ENCODE peak calls at places on chromosomes 7 and 10, in nine cellular contexts. B is bronchial epithelial cell, L is fibroblast of the aortic adventitia, S is psoas muscle, D is epithelial cell of esophagus, R is PC-3, M is foreskin fibroblast, V is fibroblast of lung, I is body of pancreas. Y is an unnamed sample.

GRCh38 chr7:2912684-2913439 is 68.8 kb upstream of the GNA12 start:
- DNase-seq in D (no peak), R (no peak), S (no peak), M (no peak), L (no peak), B (no peak), I (no peak), V (no peak), Y (no peak)

GRCh38 chr10:2871673-2872219 is 195.6 kb upstream of the PFKP start:
- DNase-seq in S (no peak), D (no peak), M (no peak), L (no peak), I (no peak), R (no peak), V (no peak), B (no peak), Y (no peak)

GRCh38 chr7:115683093-115683492 is 347.5 kb downstream of the TFEC start:
- DNase-seq in M (no peak), D (no peak), S (no peak), I (no peak), L (no peak), B (no peak), R (no peak), V (no peak), Y (no peak)

GRCh38 chr7:2795906-2796305 is 48.2 kb downstream of the GNA12 start:
- DNase-seq in L (no peak), V (no peak), D (no peak), M (no peak), I (no peak), R (no peak), B (no peak), S (no peak), Y (no peak)

GRCh38 chr10:71753091-71753959 is 20.0 kb downstream of the VSIR start:
- DNase-seq in R (no peak), B (no peak), I (no peak), S (no peak), M (no peak), L (no peak), V (no peak), D (no peak), Y (no peak)

GRCh38 chr7:44911911-44912310 is 26.6 kb upstream of the PURB start:
- DNase-seq in M (no peak), R (no peak), L (no peak), S (no peak), I (no peak), B (no peak), V (no peak), D (no peak), Y (no peak)

GRCh38 chr7:1567893-1568292 is 1.9 kb downstream of the PSMG3 start:
- DNase-seq in M (no peak), D (peak; percentile 34), S (peak; percentile 63), L (peak; percentile 42), R (peak; percentile 84), B (peak; percentile 30), I (no peak), V (peak; percentile 95), Y (peak; percentile 72)

GRCh38 chr10:69574571-69574978 is 1.4 kb upstream of the NEUROG3 start:
- DNase-seq in I (no peak), B (no peak), V (no peak), L (no peak), D (no peak), S (no peak), M (no peak), R (no peak), Y (no peak)

GRCh38 chr10:14063531-14064317 is 267.0 kb downstream of the FRMD4A start:
- DNase-seq in V (peak; percentile 91), R (no peak), S (peak; percentile 68), D (no peak), L (peak; percentile 96), B (no peak), M (peak; percentile 84), I (no peak), Y (peak; percentile 97)

GRCh38 chr10:132408367-132408781 is 11.4 kb downstream of the PWWP2B start:
- DNase-seq in R (no peak), V (no peak), D (peak; percentile 43), S (no peak), M (no peak), L (no peak), B (no peak), I (peak; percentile 69), Y (no peak)
- H3K4me3 ChIP-seq in R (peak overlapping the region; percentile 53), V (no peak overlapping the region), D (peak overlapping the region; percentile 31), S (no peak overlapping the region), M (no peak overlapping the region), L (no peak overlapping the region), B (peak overlapping the region; percentile 17), I (no peak overlapping the region), Y (no peak overlapping the region)

DNA sequence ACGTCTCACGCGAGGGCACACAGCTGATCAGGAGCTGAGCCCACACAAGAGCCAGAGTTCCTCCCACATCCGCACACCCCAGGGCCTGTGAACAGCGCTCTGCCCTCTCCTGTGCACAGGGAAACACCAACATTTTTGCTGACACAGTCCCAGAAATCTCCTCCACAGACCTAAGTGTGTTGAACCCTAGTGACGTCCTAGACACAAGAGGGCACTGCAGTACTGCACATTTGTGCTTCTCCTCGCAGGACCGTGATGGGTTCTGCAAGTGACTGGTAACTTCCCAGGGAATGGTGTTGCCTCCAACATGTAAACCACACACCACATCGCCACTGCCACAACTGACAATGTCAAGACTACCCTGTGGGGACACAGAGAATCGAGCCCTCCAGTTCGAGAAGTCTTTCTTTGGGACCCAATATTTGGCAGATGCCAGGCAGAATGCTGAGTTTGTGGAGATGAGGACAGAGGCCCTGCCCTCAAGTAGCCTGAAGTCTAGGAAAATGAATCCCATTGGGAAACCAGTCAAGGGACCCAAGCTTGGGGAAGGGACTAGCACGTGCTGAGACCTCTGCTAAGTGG is 170.3 kb downstream of the PAXIP1 start:
- DNase-seq in R (peak; percentile 25), V (no peak), I (no peak), S (no peak), L (no peak), D (no peak), B (no peak), M (no peak), Y (peak; percentile 18)
- TF ChIP-seq CTCF in R (peak; percentile 29), V (no peak), I (no peak), S (no peak), L (no peak), D (no peak), B (no peak), M (no peak), Y (peak; percentile 24)

GRCh38 chr7:31129067-31129466 is 77.0 kb downstream of the ADCYAP1R1 start:
- DNase-seq in L (no peak), M (no peak), D (peak; percentile 10), S (no peak), B (no peak), R (peak; percentile 13), I (no peak), V (no peak), Y (no peak)

GRCh38 chr7:31133497-31133896 is 81.4 kb downstream of the ADCYAP1R1 start:
- DNase-seq in S (no peak), I (no peak), B (no peak), V (no peak), M (no peak), R (no peak), L (no peak), D (no peak), Y (no peak)

GRCh38 chr7:31137234-31137633 is 85.1 kb downstream of the ADCYAP1R1 start:
- DNase-seq in S (no peak), M (no peak), B (no peak), L (no peak), I (no peak), D (no peak), V (no peak), R (no peak), Y (no peak)

GRCh38 chr7:31134246-31135188 is 82.4 kb downstream of the ADCYAP1R1 start:
- DNase-seq in I (peak; percentile 79), V (peak; percentile 71), S (peak; percentile 71), R (peak; percentile 86), M (peak; percentile 36), L (peak; percentile 75), B (peak; percentile 49), D (peak; percentile 74), Y (peak; percentile 61)
- H3K4me3 ChIP-seq in I (no peak overlapping the region), V (no peak overlapping the region), S (no peak overlapping the region), R (no peak overlapping the region), M (no peak overlapping the region), L (no peak overlapping the region), B (no peak overlapping the region), D (no peak overlapping the region), Y (no peak overlapping the region)

DNA sequence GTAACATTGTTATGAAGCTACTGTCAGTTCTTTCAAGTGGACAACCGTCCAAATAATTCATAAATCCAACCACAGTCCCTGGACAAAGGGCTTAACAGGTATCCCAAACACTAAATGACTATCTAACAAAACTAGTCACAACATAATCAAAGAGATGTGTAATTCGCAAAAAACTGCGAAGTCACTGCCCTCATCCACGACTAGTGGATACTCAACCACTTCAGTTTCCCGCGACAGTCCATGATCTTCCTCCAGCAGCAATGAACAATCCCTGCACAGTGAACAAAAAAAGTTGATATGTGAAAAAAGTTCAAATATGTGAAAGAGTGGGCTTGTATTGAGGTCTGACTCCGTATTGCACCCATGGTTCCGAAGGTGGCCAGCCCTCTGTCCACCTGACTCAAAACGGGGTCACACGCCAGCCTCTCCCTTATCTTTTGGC is 284 bp downstream of the DCLRE1A start:
- DNase-seq in M (no peak), D (no peak), V (peak; percentile 12), L (no peak), B (peak; percentile 4), S (no peak), I (no peak), R (peak; percentile 16), Y (no peak)
- TF ChIP-seq CTCF in M (no peak), D (no peak), V (no peak), L (no peak), B (no peak), S (no peak), I (no peak), R (no peak), Y (no peak)

GRCh38 chr10:125152646-125153368 is 7.6 kb downstream of the CTBP2 start:
- DNase-seq in I (peak; percentile 75), L (no peak), D (no peak), B (no peak), M (peak; percentile 56), V (peak; percentile 43), R (no peak), S (peak; percentile 84), Y (peak; percentile 39)
- H3K4me3 ChIP-seq in I (no peak overlapping the region), L (no peak overlapping the region), D (peak overlapping the region; percentile 43), B (peak overlapping the region; percentile 30), M (no peak overlapping the region), V (no peak overlapping the region), R (no peak overlapping the region), S (peak overlapping the region; percentile 31), Y (no peak overlapping the region)

DNA sequence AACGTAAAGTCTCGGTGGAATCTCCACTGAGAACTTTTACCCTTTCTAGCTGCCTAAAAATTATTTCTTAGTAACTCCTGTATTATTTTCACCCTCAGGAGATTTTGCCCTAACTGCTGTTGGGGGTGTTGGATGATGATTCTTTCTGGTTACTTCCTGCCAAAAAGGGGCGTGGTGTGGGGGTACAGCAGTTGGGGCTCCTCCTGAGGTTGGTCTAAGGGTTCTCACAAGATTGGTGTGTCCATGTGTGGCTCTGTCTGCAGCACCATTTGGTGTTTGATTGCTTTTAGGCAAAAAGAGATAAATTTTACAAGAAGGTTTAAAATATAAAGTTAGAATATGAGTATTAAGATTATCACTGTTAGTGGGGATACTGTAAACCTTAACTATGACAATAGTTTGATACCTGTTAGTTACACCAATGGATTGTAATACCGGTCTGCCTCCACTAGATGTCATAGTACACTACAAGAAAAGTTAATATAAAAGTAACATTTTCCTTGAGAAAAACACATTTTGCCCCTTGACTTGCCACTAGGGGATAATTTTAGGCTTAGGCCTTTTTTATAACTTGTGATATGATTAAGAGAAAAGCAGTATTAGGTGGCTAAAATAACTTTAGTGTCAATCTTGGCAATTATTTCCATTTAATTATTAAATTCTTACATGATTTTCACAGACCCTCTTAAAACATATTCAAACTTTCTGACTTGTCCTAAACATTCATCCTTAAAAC is 928.7 kb downstream of the IPMK start:
- DNase-seq in V (peak; percentile 56), B (peak; percentile 30), I (peak; percentile 18), L (peak; percentile 62), M (peak; percentile 6), D (peak; percentile 47), R (peak; percentile 86), S (no peak), Y (peak; percentile 39)
- TF ChIP-seq CTCF in V (peak; percentile 28), B (peak; percentile 28), I (peak; percentile 64), L (peak; percentile 67), M (peak; percentile 62), D (peak; percentile 60), R (peak; percentile 91), S (peak; percentile 51), Y (peak; percentile 64)